ENCODE peak calls at places on chromosome 15, in seven cellular contexts. H is left ventricle myocardium inferior, Y is psoas muscle, P is ovary, B is neural progenitor cell, N is stomach, Z is K562. V is an unnamed sample. For H3K4me1, the result is how much of the 10 kb centered on the place peaks cover.

GRCh38 chr15:52019394-52020252 is 604 bp downstream of the MAPK6 start:
- DNase-seq in B (peak), N (peak), H (peak), P (peak), Y (peak), Z (peak), V (peak)

GRCh38 chr15:37819191-37819590 is 115.2 kb upstream of the TMCO5A start:
- DNase-seq in Y (no peak), N (no peak), H (no peak), Z (no peak), P (no peak), B (no peak), V (no peak)

GRCh38 chr15:89531796-89532537 is 35.6 kb upstream of the RHCG start:
- DNase-seq in Y (no peak), H (no peak), Z (no peak), B (no peak), N (no peak), P (no peak), V (no peak)

GRCh38 chr15:25830844-25831443 is 32.2 kb downstream of the ATP10A start:
- DNase-seq in H (no peak), B (no peak), Y (peak), P (no peak), Z (no peak), N (no peak), V (no peak)

GRCh38 chr15:88792342-88793282 is 10.6 kb upstream of the ACAN start:
- DNase-seq in Y (no peak), N (no peak), Z (no peak), B (peak), H (no peak), P (no peak), V (no peak)

GRCh38 chr15:66763186-66764066 is 61.4 kb downstream of the SMAD6 start:
- DNase-seq in N (peak), H (peak), Y (peak), P (peak), B (no peak), Z (no peak), V (peak)

GRCh38 chr15:81309647-81310460 is 14.1 kb downstream of the STARD5 start:
- DNase-seq in Y (no peak), Z (no peak), P (no peak), N (no peak), B (no peak), H (no peak), V (no peak)

GRCh38 chr15:45919806-45920205 is 285.0 kb downstream of the SQOR start:
- DNase-seq in Z (no peak), H (no peak), N (no peak), Y (no peak), P (no peak), B (no peak), V (peak)

GRCh38 chr15:67100808-67101581 is 35.6 kb downstream of the SMAD3 start:
- DNase-seq in Z (no peak), B (no peak), N (no peak), P (no peak), H (no peak), Y (no peak), V (no peak)

GRCh38 chr15:76335129-76335850 is 1.3 kb upstream of the ISL2 start:
- DNase-seq in Z (no peak), H (no peak), P (no peak), N (no peak), B (peak), Y (no peak), V (no peak)

GRCh38 chr15:76337047-76337738 is 620 bp downstream of the ISL2 start:
- DNase-seq in N (no peak), B (peak), Y (no peak), H (no peak), P (no peak), Z (peak), V (no peak)

GRCh38 chr15:76337739-76338554 is 1.4 kb downstream of the ISL2 start:
- DNase-seq in N (no peak), B (peak), H (no peak), P (no peak), Z (peak), Y (no peak), V (no peak)

GRCh38 chr15:76335851-76336253 is 721 bp upstream of the ISL2 start:
- DNase-seq in B (peak), P (no peak), Y (no peak), Z (no peak), H (no peak), N (no peak), V (no peak)

GRCh38 chr15:76336254-76337046 is at the start of gene ISL2:
- DNase-seq in H (no peak), Z (peak), B (peak), P (no peak), Y (no peak), N (peak), V (peak)
- H3K4me1 ChIP-seq in H (half or more), Z (under half), B (under half), P (under half), Y (under half), N (half or more), V (under half)

DNA sequence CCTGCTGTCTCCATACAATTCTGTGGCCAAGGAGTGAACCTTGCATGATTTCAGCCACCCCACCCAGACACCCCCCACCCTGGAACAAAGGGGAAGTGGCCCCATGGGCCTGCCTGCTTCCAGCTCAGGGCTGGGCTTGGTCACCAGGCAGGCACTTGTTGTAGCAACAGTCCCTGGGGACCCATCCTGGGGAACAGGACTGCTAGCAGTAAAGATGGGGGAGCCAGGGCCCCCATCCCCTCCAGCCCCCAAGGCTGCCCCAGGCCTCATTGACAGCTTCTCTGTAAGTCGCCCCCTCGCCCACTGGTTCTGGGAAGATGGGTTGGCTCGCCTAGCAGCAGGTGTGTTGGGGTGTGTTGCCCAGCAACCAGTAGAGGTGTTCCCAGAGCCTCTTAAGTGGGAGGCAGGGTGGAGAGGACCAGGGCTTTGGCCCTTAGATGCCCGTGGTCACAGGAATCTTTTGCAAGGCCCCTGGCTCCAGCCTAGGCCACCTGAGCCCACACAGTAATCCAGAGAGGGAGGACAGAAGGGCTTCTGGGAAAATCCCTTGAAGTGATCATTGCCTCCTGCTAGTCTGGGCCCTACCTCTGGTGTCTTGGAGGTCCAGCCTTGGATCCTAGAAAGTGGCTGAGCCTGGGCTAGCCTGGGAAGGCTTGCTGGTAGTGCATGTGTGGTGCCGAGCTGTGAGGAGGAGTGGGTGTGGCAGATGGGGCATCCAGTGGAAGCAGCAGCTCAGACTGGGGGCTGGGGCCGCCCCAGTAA is 48.9 kb downstream of the CYP11A1 start:
- DNase-seq in N (no peak), B (no peak), H (peak), Z (no peak), P (no peak), Y (peak), V (no peak)
- H3K4me3 ChIP-seq in N (no peak), B (no peak), H (peak), Z (no peak), P (no peak), Y (no peak), V (no peak)

GRCh38 chr15:57600197-57600596 is 8.5 kb downstream of the MYZAP start:
- DNase-seq in P (no peak), N (no peak), B (no peak), Y (no peak), H (no peak), Z (no peak), V (no peak)
- H3K27ac ChIP-seq in P (no peak), N (no peak), B (no peak), Y (no peak), H (peak), Z (no peak), V (no peak)

GRCh38 chr15:41789237-41789636 is 15.0 kb downstream of the MAPKBP1 start:
- DNase-seq in N (no peak), Z (no peak), P (no peak), Y (no peak), H (no peak), B (no peak), V (no peak)
- H3K4me1 ChIP-seq in N (half or more), Z (half or more), P (under half), Y (under half), H (half or more), B (under half), V (under half)

DNA sequence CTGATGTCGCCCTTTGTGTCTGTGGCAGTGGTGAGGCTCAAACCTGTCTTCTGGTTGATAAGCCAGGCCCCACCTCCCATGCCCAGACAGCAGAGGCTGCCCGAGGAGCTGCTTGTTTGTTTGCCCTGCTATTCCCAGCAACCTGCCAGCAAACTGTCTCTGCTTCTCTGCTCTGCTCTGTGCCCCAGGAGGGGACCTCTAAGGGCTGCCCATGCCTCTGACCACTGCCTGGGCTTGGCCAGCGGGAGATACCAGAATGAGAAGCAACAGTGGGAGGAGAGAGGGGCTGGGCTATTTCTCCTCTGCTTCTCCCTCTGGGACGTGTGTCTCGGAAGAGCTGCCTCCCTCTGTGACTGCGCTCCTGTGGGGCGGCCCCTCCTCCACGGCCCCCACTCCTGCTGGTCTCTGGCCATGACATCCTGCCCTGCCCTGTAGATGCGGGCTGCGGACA is 213.0 kb downstream of the RPLP1 start:
- DNase-seq in Y (no peak), B (peak), N (no peak), Z (no peak), P (peak), H (no peak), V (no peak)
- H3K4me3 ChIP-seq in Y (no peak), B (no peak), N (no peak), Z (no peak), P (no peak), H (no peak), V (no peak)

DNA sequence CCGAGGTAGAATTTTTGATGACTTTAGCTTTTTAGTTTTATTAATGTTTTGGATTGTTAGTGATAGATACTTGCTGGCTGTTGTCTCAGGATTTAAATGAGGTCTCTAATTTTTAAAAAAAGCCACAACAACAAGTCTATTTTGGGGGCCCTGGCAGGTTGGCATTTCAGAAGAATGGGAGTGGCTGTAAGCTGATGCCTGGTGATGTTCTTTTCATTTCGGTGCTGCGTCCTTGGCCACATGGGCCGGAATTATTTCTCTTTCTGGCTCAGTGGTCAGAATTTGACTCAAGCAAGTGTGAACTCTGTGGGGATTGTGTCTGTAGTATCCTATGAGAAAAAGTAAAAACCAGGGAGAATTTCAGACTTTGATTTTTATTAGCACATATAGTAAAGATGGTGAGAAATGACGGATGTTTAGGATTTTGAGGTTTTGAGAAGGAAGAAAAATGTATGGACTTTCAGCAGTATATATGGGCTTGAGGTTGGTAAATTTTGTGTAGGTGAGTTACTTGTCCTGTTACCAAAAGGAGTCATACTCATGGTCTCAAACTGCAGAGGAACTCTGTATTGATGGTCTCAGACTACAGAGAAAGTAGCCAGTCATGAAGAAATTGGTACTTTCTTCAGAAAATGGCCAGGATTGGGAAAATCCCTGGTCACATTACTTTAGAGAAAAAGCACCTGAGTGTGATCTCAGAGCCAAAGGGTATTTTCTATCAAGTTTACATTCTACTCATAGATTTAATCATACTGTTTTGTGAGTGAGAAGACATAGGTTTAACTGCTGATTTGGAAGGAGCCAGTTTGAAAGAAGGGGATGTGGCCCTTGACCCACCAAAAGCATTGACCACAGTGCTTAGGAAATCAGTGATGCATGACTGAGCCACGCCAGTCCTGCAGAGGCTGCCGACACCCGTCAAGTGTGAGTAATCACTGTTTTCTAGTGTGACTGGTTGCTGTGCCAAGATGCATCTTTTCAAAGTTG is 203.3 kb downstream of the AKAP13 start:
- DNase-seq in Z (no peak), P (peak), B (peak), N (peak), Y (peak), H (peak), V (peak)
- H3K27ac ChIP-seq in Z (no peak), P (peak), B (no peak), N (peak), Y (peak), H (peak), V (peak)

GRCh38 chr15:94066811-94067210 is 164.6 kb upstream of the MCTP2 start:
- DNase-seq in B (no peak), Y (no peak), Z (no peak), N (no peak), P (no peak), H (no peak), V (no peak)
- H3K4me1 ChIP-seq in B (under half), Y (under half), Z (under half), N (under half), P (under half), H (under half), V (under half)

GRCh38 chr15:101469520-101470288 is 19.8 kb downstream of the PCSK6 start:
- DNase-seq in Z (no peak), P (peak), B (no peak), N (no peak), H (no peak), Y (no peak), V (no peak)
- H3K4me3 ChIP-seq in Z (no peak), P (no peak), B (no peak), N (no peak), H (peak), Y (peak), V (no peak)